ENCODE peak calls at places on chromosomes 7 and 10, in eight cellular contexts. K is transverse colon, R is HCT116, X is endothelial cell of umbilical vein, A is sigmoid colon, D is K562, L is prostate gland, C is GM12892. W is an unnamed sample.

GRCh38 chr7:42189535-42189934 is 47.5 kb downstream of the GLI3 start:
- DNase-seq in K (no peak), R (no peak), X (peak; percentile 55), A (no peak), D (no peak), L (no peak), C (no peak), W (no peak)

GRCh38 chr7:25894002-25894901 is 257.7 kb upstream of the NFE2L3 start:
- DNase-seq in K (peak; percentile 71), R (peak; percentile 61), X (no peak), A (no peak), D (peak; percentile 33), L (no peak), C (no peak), W (no peak)

GRCh38 chr7:133941496-133941895 is 185.6 kb upstream of the LRGUK start:
- DNase-seq in K (no peak), R (no peak), X (no peak), A (no peak), D (no peak), L (no peak), C (no peak), W (no peak)

GRCh38 chr7:44077061-44077460 is 5.3 kb downstream of the POLM start:
- DNase-seq in K (no peak), R (no peak), X (no peak), A (peak; percentile 40), D (no peak), L (no peak), C (no peak), W (no peak)

GRCh38 chr10:97034958-97035769 is 150.6 kb downstream of the SLIT1 start:
- DNase-seq in K (no peak), R (no peak), X (no peak), A (no peak), D (no peak), L (no peak), C (no peak), W (no peak)

GRCh38 chr7:29935111-29935510 is 54.5 kb downstream of the SCRN1 start:
- DNase-seq in K (no peak), R (no peak), X (no peak), A (no peak), D (no peak), L (no peak), C (no peak), W (no peak)

GRCh38 chr7:119694506-119694905 is 578.5 kb upstream of the KCND2 start:
- DNase-seq in K (no peak), R (no peak), X (no peak), A (no peak), D (no peak), L (no peak), C (no peak), W (no peak)

GRCh38 chr7:103805376-103805775 is 184.1 kb downstream of the RELN start:
- DNase-seq in K (no peak), R (no peak), X (no peak), A (no peak), D (no peak), L (no peak), C (no peak), W (no peak)

GRCh38 chr10:98323221-98324164 is 55.5 kb upstream of the LOXL4 start:
- DNase-seq in K (peak; percentile 29), R (peak; percentile 83), X (peak; percentile 54), A (peak; percentile 82), D (peak; percentile 83), L (no peak), C (no peak), W (peak; percentile 88)

GRCh38 chr7:105270117-105270516 is 118.6 kb downstream of the SRPK2 start:
- DNase-seq in K (no peak), R (no peak), X (no peak), A (no peak), D (no peak), L (no peak), C (no peak), W (no peak)

DNA sequence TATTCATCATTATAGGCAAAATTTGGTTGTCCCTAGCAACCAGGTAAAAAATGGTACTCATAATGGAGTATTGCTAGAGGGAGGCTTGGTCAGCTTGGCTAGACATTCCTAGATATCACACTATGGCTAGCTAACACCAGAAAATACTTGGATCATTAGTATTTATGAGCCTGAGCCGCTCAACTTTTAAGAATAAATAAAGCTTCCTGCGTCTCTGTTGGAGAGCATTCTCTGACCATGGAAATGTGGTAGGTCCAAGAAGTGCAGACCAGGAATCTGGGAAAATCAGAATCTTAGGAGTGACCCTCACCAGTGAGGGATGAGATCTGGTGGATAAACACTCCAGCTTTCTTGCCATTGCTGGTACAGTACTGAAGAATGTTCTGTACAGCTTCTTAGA is 157.6 kb upstream of the AGR3 start:
- DNase-seq in K (no peak), R (no peak), X (no peak), A (no peak), D (no peak), L (no peak), C (no peak), W (no peak)
- TF ChIP-seq POLR2A in K (no peak), R (no peak), X (no peak), A (no peak), D (no peak), L (no peak), C (no peak), W (no peak)

DNA sequence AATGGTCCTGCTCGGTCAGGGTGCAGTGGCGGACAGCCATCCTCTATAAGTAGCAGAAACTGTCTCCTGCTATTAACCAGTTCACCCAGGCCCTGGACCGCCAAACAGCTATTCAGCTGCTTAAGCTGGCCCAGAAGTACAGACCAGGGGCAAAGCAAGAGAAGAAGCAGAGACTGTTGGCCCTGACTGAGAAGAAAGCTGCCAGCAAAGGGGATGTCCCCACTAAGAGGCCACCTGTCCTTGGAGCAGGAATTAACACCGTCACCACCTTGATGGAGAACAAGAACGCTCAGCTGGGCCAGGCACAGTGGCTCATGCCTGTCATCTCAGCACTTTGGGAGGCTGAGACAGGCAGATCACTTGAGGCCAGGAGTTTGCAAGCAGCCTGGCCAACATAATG is 5.6 kb upstream of the NSUN5 start:
- DNase-seq in K (no peak), R (no peak), X (no peak), A (no peak), D (no peak), L (no peak), C (no peak), W (no peak)
- TF ChIP-seq POLR2AphosphoS5 in K (no peak), R (no peak), X (no peak), A (no peak), D (no peak), L (no peak), C (no peak), W (no peak)

GRCh38 chr10:52965938-52966401 is 193.4 kb upstream of the MBL2 start:
- DNase-seq in K (no peak), R (no peak), X (no peak), A (no peak), D (no peak), L (no peak), C (peak; percentile 38), W (no peak)
- TF ChIP-seq POLR2A in K (no peak), R (no peak), X (no peak), A (no peak), D (no peak), L (no peak), C (no peak), W (no peak)

DNA sequence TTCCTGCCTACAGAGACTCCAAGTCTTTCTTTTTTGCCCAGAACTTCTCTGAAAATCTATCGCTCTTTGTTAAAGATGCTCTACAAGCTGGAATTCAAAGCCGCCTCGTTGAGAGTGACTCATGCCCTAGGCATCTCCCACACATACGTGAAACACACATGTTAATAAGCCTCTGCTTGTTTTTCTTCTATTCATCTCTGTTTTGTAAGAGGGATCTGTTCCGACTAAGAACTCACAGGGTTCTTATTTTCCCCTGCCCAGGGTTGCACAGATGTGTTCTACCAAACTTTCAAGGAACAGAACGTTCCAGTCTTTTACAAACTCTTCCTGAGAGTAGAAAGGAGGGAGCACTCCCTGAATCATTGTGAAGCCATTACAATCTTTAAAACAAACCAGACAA is 55.5 kb upstream of the INPP5A start:
- DNase-seq in K (no peak), R (no peak), X (peak; percentile 17), A (peak; percentile 90), D (no peak), L (no peak), C (no peak), W (peak; percentile 65)
- TF ChIP-seq POLR2AphosphoS5 in K (peak; percentile 87), R (no peak), X (no peak), A (peak; percentile 85), D (no peak), L (peak; percentile 65), C (no peak), W (no peak)

DNA sequence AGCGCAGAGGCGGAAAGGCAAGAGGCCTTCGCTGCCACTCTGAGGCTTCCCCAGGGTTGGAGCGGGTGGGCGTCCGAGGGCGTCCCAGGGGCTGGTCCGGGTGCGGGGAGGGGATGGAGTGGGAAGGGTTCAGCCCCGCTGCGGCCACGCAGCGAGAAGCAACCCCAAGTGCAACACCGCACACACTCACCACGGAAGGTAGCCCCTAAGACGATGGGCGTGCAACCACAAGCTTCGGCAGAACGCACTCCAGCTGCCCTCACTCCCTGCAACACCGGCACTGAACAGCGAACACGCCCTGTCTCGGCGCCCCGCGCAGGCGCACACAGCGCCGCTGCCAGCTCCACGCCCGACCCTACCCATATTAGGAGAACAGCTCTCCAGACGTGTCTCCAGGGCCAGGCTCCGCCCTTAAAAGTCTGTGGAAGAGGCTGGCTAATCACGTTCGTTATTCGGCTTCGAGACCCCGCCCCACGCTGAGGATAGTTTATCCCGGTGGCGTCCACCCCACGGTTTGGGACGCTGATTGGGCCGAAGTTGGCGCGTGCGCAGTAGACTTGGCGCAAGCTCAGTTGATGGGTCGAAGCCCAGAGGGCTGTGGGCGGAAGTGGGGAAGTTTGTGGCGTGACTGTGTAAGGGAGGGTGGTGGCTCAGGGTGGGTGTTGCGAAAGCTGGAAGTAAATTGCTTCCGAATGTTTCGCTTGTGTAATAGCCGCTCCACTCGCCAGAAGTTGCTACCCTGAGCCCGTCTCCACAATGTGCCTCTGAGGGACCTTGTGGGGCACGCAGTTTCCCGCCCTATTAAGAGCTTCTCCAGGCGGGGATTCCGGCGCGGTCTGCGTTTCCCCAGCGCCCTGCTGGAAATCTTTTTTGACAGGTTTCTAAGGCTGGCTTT is at the start of gene RSU1:
- DNase-seq in K (peak; percentile 100), R (peak; percentile 98), X (peak; percentile 100), A (peak; percentile 100), D (peak; percentile 99), L (peak; percentile 100), C (peak; percentile 92), W (peak; percentile 100)
- TF ChIP-seq POLR2A in K (peak; percentile 78), R (no peak), X (peak; percentile 49), A (peak; percentile 58), D (peak; percentile 87), L (peak; percentile 68), C (peak; percentile 87), W (peak; percentile 59)